ENCODE peak calls at places on chromosomes 11 and 22, in seven cellular contexts. X is upper lobe of right lung; J is stomach; D is fibroblast of lung; M is CD4-positive, alpha-beta T cell; A is kidney; Y is PC-3. B is an unnamed sample.
A peak's percentile ranks its signal among the peaks of the same experiment; 100 is the strongest.

GRCh38 chr11:78926633-78927347 is 352.1 kb upstream of the NARS2 start:
- DNase-seq in J (no peak), M (no peak), A (no peak), D (peak; percentile 24), Y (peak; percentile 30), X (no peak), B (no peak)

GRCh38 chr11:16809901-16810668 is 71.6 kb downstream of the C11orf58 start:
- DNase-seq in J (no peak), M (no peak), X (no peak), D (peak; percentile 74), Y (peak; percentile 82), A (no peak), B (peak; percentile 66)

GRCh38 chr11:4636962-4637661 is at the start of gene OR51D1:
- DNase-seq in X (peak; percentile 79), J (peak; percentile 79), D (peak; percentile 59), Y (peak; percentile 73), M (peak; percentile 50), A (peak; percentile 79), B (peak; percentile 89)

GRCh38 chr11:134611537-134611936 is 199.5 kb upstream of the B3GAT1 start:
- DNase-seq in M (no peak), D (no peak), X (no peak), Y (no peak), A (no peak), J (no peak), B (no peak)

GRCh38 chr11:1453611-1454386 is 32.8 kb downstream of the MOB2 start:
- DNase-seq in D (no peak), J (peak; percentile 76), A (no peak), M (no peak), Y (peak; percentile 23), X (no peak), B (no peak)

GRCh38 chr11:26953770-26954392 is 40.0 kb upstream of the FIBIN start:
- DNase-seq in A (no peak), J (no peak), D (peak; percentile 70), M (no peak), Y (no peak), X (no peak), B (no peak)

GRCh38 chr22:37472418-37473006 is 13.7 kb downstream of the MFNG start:
- DNase-seq in J (peak; percentile 67), A (peak; percentile 46), X (no peak), M (peak; percentile 48), Y (peak; percentile 54), D (peak; percentile 23), B (no peak)

GRCh38 chr11:72378704-72379383 is 55.5 kb downstream of the CLPB start:
- DNase-seq in A (no peak), X (no peak), J (peak; percentile 28), D (peak; percentile 58), M (no peak), Y (no peak), B (no peak)

GRCh38 chr11:95081010-95081409 is 8.6 kb upstream of the ENDOD1 start:
- DNase-seq in M (no peak), A (no peak), D (no peak), Y (no peak), X (no peak), J (no peak), B (no peak)

GRCh38 chr11:69062873-69063665 is 14.3 kb downstream of the TPCN2 start:
- DNase-seq in J (no peak), X (no peak), M (no peak), Y (no peak), A (no peak), D (no peak), B (no peak)

GRCh38 chr11:119389611-119390254 is 8.2 kb upstream of the USP2 start:
- DNase-seq in D (no peak), J (no peak), A (no peak), X (no peak), M (no peak), Y (peak; percentile 61), B (no peak)

GRCh38 chr11:71488086-71488967 is 35.3 kb downstream of the NADSYN1 start:
- DNase-seq in D (peak; percentile 33), X (no peak), M (no peak), J (no peak), A (no peak), Y (peak; percentile 62), B (no peak)

GRCh38 chr11:95711162-95711944 is 78.2 kb downstream of the FAM76B start:
- DNase-seq in A (no peak), Y (no peak), J (no peak), X (no peak), M (no peak), D (peak; percentile 18), B (no peak)

GRCh38 chr11:65078151-65078550 is 5.7 kb downstream of the CDCA5 start:
- DNase-seq in X (peak; percentile 78), D (peak; percentile 15), Y (peak; percentile 69), A (no peak), M (peak; percentile 69), J (peak; percentile 83), B (peak; percentile 82)

GRCh38 chr11:4495487-4495886 is 13.0 kb downstream of the OR52K1 start:
- DNase-seq in Y (no peak), A (no peak), J (no peak), D (peak; percentile 5), M (no peak), X (no peak), B (no peak)

GRCh38 chr22:33568934-33569496 is 351.3 kb downstream of the LARGE1 start:
- DNase-seq in A (no peak), X (no peak), Y (no peak), D (no peak), M (no peak), J (no peak), B (no peak)

GRCh38 chr11:70477607-70478006 is 79.3 kb downstream of the CTTN start:
- DNase-seq in J (no peak), M (no peak), Y (no peak), X (no peak), A (peak; percentile 40), D (no peak), B (no peak)

GRCh38 chr22:47001288-47001687 is 238.8 kb downstream of the TBC1D22A start:
- DNase-seq in Y (no peak), D (no peak), J (no peak), M (no peak), A (no peak), X (no peak), B (no peak)

GRCh38 chr11:115677190-115677589 is 173.0 kb upstream of the CADM1 start:
- DNase-seq in D (no peak), A (no peak), Y (no peak), J (no peak), M (no peak), X (no peak), B (no peak)

GRCh38 chr11:127000291-127000968 is at the start of gene KIRREL3:
- DNase-seq in Y (no peak), D (peak; percentile 4), J (no peak), A (peak; percentile 64), X (no peak), M (no peak), B (no peak)

GRCh38 chr11:67045314-67045713 is 11.3 kb upstream of the RHOD start:
- DNase-seq in X (no peak), J (no peak), Y (peak; percentile 90), A (no peak), M (no peak), D (peak; percentile 85), B (no peak)

GRCh38 chr11:125728969-125729368 is 17.1 kb upstream of the PATE1 start:
- DNase-seq in D (no peak), Y (no peak), M (no peak), J (no peak), A (no peak), X (no peak), B (no peak)

GRCh38 chr11:29300441-29300840 is 716.4 kb downstream of the KCNA4 start:
- DNase-seq in D (peak; percentile 30), A (no peak), X (no peak), M (no peak), J (no peak), Y (peak; percentile 85), B (no peak)

GRCh38 chr11:18618341-18619025 is 15.7 kb downstream of the SPTY2D1 start:
- DNase-seq in D (peak; percentile 76), J (no peak), X (no peak), Y (no peak), M (no peak), A (no peak), B (no peak)

DNA sequence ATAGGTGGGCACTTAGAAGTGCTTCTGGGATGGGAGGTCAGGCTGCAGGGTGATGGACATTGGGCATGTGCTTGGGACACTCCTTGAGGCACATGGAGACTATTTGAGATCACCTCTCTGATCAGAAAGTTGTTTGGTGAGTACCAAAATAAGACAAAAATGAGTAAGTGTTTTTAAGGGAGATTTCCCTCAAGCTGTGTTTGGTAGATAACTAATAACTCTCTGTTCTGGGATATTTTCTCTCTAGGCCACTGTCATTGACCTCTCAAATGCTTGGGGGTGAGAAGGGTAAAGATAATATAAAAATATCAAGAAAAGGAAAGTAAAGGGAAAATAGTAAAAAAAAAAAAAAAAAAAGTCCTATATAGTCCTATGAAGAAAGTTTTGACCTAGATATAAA is 117.8 kb downstream of the TEAD1 start:
- DNase-seq in D (no peak), Y (no peak), J (no peak), M (no peak), A (no peak), X (no peak), B (no peak)
- H3K27ac ChIP-seq in D (no peak overlapping the region), Y (no peak overlapping the region), J (no peak overlapping the region), M (no peak overlapping the region), A (no peak overlapping the region), X (no peak overlapping the region), B (no peak overlapping the region)

DNA sequence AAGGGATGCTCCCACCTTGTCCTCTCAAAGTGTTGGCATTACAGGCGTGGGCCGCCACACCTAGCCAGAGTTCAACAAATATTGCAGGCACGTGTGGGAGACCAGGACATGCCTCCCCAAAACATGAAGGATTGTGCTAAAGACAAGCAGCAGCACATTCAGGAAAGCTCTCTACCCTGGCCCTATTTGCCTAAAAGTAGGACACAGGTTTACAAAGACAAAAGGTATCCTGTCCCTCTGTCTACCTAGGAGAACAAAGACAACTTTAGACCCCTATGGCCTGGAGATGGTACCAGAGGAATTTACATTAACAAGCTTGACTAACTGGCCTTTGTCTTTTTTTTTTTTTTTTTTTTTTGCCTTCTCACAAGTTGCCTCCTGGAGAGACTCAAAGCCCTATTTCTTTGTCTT is 904 bp upstream of the ACCS start:
- DNase-seq in A (no peak), M (no peak), Y (no peak), D (no peak), X (no peak), J (no peak), B (no peak)
- H3K27ac ChIP-seq in A (peak overlapping the region; percentile 91), M (peak overlapping the region; percentile 59), Y (no peak overlapping the region), D (no peak overlapping the region), X (peak overlapping the region; percentile 92), J (no peak overlapping the region), B (no peak overlapping the region)

GRCh38 chr11:83007477-83007876 is 64.2 kb downstream of the RAB30 start:
- DNase-seq in X (no peak), A (no peak), Y (no peak), D (no peak), M (no peak), J (no peak), B (no peak)
- H3K27ac ChIP-seq in X (peak overlapping the region; percentile 39), A (no peak overlapping the region), Y (no peak overlapping the region), D (no peak overlapping the region), M (no peak overlapping the region), J (no peak overlapping the region), B (peak overlapping the region; percentile 22)

DNA sequence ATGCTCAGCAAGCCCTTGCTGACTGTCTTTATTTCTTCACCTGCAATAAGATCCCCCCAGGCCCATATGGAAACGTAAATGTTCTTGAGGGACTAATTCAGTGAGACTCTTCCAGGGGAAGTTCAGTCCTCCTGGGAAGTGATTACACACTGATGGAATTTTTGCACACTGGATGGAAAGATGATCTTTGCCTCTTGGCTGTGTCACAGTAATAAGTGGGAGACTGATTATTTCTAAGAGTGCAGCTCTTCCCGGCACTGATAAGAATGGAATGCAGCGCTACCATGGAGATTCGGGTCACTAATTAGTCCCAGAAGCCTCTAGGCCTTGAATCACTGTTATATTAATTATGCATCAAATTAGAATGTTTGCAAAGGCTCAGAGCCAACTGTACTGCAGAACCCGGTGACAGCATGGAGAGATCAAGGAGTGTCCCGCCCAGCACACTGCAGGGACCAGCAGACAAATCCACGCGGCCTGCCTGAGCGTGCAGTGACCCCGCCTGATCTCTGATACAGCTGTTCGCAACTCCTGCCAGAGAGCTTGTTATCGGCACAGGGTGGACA is 178.3 kb downstream of the SNX19 start:
- DNase-seq in J (peak; percentile 43), A (peak; percentile 92), X (no peak), M (no peak), Y (peak; percentile 72), D (peak; percentile 77), B (peak; percentile 47)
- H3K27ac ChIP-seq in J (no peak overlapping the region), A (peak overlapping the region; percentile 2), X (peak overlapping the region; percentile 28), M (no peak overlapping the region), Y (peak overlapping the region; percentile 74), D (peak overlapping the region; percentile 90), B (no peak overlapping the region)

B was measured in spleen.